ENCODE peak calls at places on chromosomes 1 and 21, in eight cellular contexts. I is upper lobe of left lung, C is HepG2, L is HCT116, J is Panc1, N is GM12878, A is K562, V is GM23338. M is an unnamed sample. For H3K4me1, the result is how much of the 10 kb centered on the place peaks cover.

GRCh38 chr1:20058531-20058930 is 11.5 kb upstream of the PLA2G5 start:
- ATAC-seq in C (no peak), V (no peak), N (peak), A (no peak), L (no peak), I (no peak), J (no peak), M (no peak)

GRCh38 chr1:56965916-56966697 is at the start of gene C8B:
- ATAC-seq in A (no peak), I (no peak), J (no peak), L (no peak), N (no peak), C (peak), V (no peak), M (no peak)

GRCh38 chr1:222914861-222915632 is 100.2 kb downstream of the DISP1 start:
- ATAC-seq in A (no peak), J (no peak), V (no peak), I (peak), C (no peak), L (no peak), N (no peak), M (peak)

GRCh38 chr21:45741691-45742090 is 98.2 kb downstream of the PCBP3 start:
- ATAC-seq in A (no peak), C (no peak), N (peak), J (no peak), L (no peak), I (no peak), V (no peak), M (no peak)

GRCh38 chr1:3476666-3477065 is 22.2 kb downstream of the ARHGEF16 start:
- ATAC-seq in I (no peak), V (no peak), N (no peak), A (no peak), C (no peak), L (peak), J (no peak), M (no peak)

GRCh38 chr1:155241069-155241679 is 14.1 kb downstream of the ENTREP3 start:
- ATAC-seq in J (peak), C (peak), N (peak), A (peak), I (peak), V (peak), L (peak), M (no peak)

GRCh38 chr1:56374026-56374974 is 205.1 kb downstream of the PLPP3 start:
- ATAC-seq in C (no peak), J (no peak), N (peak), V (no peak), I (no peak), L (no peak), A (no peak), M (no peak)

GRCh38 chr1:58884706-58885661 is 101.1 kb upstream of the JUN start:
- ATAC-seq in V (no peak), L (peak), J (peak), C (peak), I (peak), A (peak), N (no peak), M (no peak)

GRCh38 chr1:221991221-221991620 is 249.3 kb upstream of the DUSP10 start:
- ATAC-seq in N (no peak), V (no peak), C (no peak), I (no peak), A (no peak), L (no peak), J (no peak), M (no peak)

GRCh38 chr1:63918395-63918945 is 144.7 kb downstream of the ROR1 start:
- ATAC-seq in N (no peak), J (no peak), V (no peak), I (no peak), C (no peak), A (no peak), L (no peak), M (no peak)

GRCh38 chr1:108209456-108210108 is 9.4 kb upstream of the SLC25A24 start:
- ATAC-seq in N (peak), J (no peak), L (no peak), I (no peak), C (no peak), V (peak), A (peak), M (no peak)

GRCh38 chr1:16174886-16175598 is 19.2 kb upstream of the EPHA2 start:
- ATAC-seq in N (no peak), C (no peak), J (peak), A (no peak), I (no peak), L (no peak), V (peak), M (no peak)

GRCh38 chr1:203133969-203134725 is 6.6 kb downstream of the ADORA1 start:
- ATAC-seq in V (peak), I (no peak), C (no peak), L (peak), A (no peak), N (no peak), J (no peak), M (peak)

GRCh38 chr1:61441723-61442262 is 283.1 kb downstream of the TM2D1 start:
- ATAC-seq in J (no peak), N (no peak), L (no peak), A (no peak), C (no peak), I (no peak), V (peak), M (peak)

GRCh38 chr1:204584699-204585372 is 68.6 kb downstream of the MDM4 start:
- ATAC-seq in A (peak), C (peak), N (no peak), I (peak), J (peak), L (no peak), V (peak), M (no peak)

GRCh38 chr1:221762121-221762520 is 20.2 kb upstream of the DUSP10 start:
- ATAC-seq in A (peak), I (no peak), V (no peak), L (no peak), C (no peak), N (no peak), J (no peak), M (no peak)

GRCh38 chr1:24960071-24960801 is 30.2 kb upstream of the RUNX3 start:
- ATAC-seq in L (no peak), N (no peak), V (no peak), I (no peak), A (no peak), J (no peak), C (no peak), M (no peak)

GRCh38 chr1:154386643-154387352 is 18.3 kb upstream of the IL6R start:
- ATAC-seq in A (peak), C (peak), I (peak), L (no peak), N (peak), V (no peak), J (no peak), M (no peak)

GRCh38 chr1:21030201-21030600 is 146.5 kb downstream of the EIF4G3 start:
- ATAC-seq in I (no peak), A (no peak), V (no peak), C (no peak), N (no peak), J (no peak), L (no peak), M (no peak)

GRCh38 chr1:207941664-207942063 is 30.7 kb upstream of the CD34 start:
- ATAC-seq in I (no peak), V (no peak), L (no peak), N (no peak), J (no peak), A (peak), C (no peak), M (peak)

GRCh38 chr21:36209626-36210171 is 53.1 kb downstream of the DOP1B start:
- ATAC-seq in I (no peak), C (peak), J (peak), L (peak), A (peak), V (peak), N (peak), M (no peak)

DNA sequence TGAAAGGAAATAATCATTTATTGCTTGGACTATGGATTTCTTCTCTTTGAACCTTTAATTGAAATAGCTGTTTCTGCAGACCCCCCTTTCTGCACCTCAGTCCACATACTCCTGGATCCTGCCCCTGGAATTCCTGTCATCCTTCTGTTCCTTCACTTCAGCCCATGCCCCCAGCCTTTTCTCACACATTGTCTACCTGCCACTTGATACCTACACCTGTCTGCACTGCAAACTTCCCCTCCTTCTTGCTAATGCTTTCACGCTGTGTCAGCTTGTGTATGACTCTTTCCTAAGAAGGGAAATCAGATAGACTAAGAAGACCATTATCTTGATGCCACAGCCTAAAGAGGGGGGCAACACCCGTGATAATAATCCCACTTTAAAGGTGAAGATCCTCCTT is 80.3 kb upstream of the EXO1 start:
- ATAC-seq in A (no peak), J (no peak), V (peak), N (no peak), L (no peak), C (no peak), I (no peak), M (no peak)
- TF ChIP-seq POLR2AphosphoS5 in A (no peak), J (no peak), V (no peak), N (no peak), L (no peak), C (no peak), I (no peak), M (no peak)

GRCh38 chr1:67755619-67756018 is 70.6 kb downstream of the GADD45A start:
- ATAC-seq in A (no peak), J (no peak), V (no peak), N (no peak), C (no peak), I (no peak), L (no peak), M (no peak)
- H3K4me1 ChIP-seq in A (under half), J (under half), V (under half), N (under half), C (under half), I (under half), L (under half), M (under half)

GRCh38 chr1:23083714-23084480 is 64.6 kb downstream of the KDM1A start:
- ATAC-seq in I (no peak), C (no peak), N (no peak), A (no peak), J (no peak), V (no peak), L (no peak), M (no peak)
- TF ChIP-seq POLR2AphosphoS5 in I (no peak), C (no peak), N (no peak), A (no peak), J (no peak), V (peak), L (no peak), M (no peak)

DNA sequence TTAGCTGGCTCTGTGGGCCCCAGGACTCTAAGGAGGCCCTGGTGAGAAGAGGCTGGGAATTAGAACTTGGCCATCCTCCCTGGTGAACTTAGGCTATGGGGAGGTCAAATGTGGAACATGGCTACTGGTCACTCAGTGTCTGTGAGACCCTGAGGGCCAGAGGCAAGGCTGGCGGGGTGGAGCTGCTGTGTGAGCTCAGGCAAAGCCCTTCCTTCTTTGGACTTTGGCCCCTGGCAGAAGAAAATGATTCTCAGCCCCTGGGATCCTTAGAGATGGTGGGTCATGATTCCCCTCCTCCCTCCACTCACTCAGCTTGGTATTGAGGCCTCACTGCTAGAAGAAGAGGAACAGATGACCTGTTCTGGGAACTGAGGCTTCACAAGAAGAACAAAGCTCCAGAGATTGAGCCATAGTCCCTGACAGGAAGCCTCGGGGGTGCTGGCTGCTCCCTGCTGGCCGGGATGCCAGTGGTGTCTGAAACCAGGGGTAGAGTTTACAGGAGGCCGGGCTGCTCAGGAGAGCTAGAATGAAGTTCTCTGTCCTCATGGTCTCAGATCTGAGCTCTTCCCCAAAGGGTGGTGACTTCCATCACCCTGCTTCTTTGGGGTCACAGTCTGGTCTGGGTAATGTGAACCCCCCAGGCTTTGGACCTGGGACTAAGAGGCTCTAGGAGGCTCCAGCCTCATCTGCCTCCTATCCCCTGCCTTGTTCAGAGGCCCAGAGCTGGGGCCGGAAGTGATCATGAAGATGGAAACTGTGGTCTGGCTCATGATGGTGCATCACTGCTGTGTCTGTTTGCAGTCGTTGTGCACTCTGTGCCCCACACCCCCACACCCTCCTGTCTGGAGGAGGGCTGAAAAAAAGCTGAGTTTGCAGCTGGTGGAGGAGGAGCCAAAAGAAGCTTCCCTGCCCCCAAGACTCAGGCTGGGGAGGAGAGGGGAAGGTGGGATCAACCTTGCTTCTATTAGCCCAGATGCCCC is 905 bp downstream of the BTBD19 start:
- ATAC-seq in N (peak), L (no peak), C (peak), J (no peak), I (no peak), A (no peak), V (no peak), M (no peak)
- H3K4me1 ChIP-seq in N (under half), L (half or more), C (half or more), J (under half), I (half or more), A (half or more), V (under half), M (under half)

DNA sequence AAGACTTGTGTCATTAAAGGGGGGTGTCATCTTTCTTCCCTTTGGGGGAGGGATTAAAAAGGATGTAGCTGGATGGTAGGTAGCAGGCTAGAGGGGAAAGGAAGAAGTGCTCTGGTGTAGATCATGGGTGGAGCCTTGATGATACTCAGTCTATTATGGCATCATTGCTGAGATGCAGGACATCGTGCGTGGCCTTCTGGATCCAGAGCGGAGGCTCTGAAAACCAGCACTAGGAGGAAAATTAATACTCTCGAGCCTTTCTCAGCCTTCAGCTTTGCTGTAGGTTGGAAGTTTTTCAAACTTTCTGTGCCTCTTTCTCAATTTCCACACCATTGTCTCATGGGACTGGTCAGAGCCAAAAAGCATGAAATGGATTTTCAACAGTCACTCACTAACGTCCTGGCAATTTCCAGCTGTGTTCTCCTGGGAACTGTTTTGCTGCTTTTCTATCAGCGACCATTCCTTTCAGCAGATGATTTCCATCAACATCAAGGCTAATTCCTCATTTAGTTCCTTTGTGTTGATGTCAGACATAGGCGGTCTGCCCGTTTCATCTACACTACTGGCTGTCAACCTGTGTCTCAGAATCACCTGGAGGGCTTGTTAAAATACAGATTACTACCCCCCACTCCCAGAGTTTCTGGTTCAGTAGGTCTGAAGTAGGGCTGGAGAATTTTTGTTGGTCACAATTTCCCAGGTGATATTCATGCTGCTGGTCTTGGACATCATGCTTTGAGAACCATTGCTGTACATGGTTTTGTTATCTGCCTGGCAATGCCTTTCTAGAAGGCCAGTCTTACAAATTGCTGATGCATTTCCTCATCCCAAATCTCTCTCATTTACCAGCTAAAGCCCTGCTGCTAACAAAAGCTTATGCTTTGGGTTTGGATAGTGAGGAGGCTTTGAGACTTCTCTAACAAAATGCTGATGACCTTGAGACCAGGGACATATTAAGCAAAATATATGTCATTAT is 7.7 kb downstream of the CACNA1E start:
- ATAC-seq in A (no peak), J (no peak), I (no peak), C (no peak), V (no peak), L (no peak), N (no peak), M (peak)
- TF ChIP-seq POLR2AphosphoS5 in A (no peak), J (no peak), I (peak), C (no peak), V (no peak), L (no peak), N (no peak), M (peak)

DNA sequence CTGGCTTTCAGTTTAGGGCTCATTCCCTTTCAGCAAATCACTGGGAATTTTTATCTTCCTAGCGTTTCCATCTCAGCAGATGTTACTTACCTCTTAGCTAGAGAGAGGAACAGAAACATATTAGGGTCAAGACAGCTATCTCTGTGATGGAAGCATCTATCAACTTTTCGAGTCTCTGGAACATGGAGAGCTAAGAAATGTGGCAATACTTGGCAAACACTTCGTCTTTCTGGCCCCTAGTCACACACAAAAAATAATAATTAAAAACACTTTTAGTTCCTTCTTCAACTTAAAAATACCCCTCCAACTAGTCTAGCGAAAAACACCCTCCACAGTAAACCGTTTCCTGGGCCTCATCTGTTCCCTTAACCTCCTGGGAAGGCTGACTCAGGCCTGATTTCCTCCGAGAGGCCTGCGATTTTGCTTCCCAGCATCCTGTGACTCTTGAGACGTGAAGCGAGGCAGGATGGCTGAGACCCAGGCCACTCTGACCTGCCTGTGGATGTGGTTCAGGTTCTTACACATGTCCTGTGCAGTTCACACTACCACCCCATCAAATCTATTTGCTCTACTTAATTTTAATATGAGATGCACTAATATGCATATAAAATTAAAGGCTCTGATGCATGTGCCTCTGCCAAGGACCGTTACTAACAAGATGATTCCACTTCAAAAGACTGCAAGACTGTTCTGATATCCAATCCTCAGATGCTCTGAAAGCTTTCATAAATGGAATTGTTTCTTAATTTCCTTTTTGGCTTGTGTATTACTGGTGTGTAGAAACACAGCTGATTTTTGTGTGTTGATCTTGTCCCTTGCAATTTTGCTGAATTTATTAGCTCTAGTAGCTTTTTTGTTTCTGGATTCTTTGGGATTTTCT is 3.5 kb downstream of the NAV1 start:
- ATAC-seq in V (no peak), N (no peak), A (no peak), L (no peak), J (no peak), C (no peak), I (no peak), M (no peak)
- H3K4me1 ChIP-seq in V (under half), N (under half), A (under half), L (under half), J (under half), C (under half), I (half or more), M (half or more)